ENCODE peak calls at places on chromosome 12, in seven cellular contexts. W is nephron progenitor cell, T is tibial nerve, U is fibroblast of pulmonary artery, Y is upper lobe of right lung, Z is uterus, E is neural progenitor cell. B is an unnamed sample.

GRCh38 chr12:54134850-54135249 is 53.9 kb downstream of the SMUG1 start:
- DNase-seq in T (no peak), W (no peak), Y (no peak), Z (no peak), E (no peak), U (no peak), B (peak; percentile 80)

GRCh38 chr12:109710279-109710746 is 3.3 kb upstream of the FAM222A start:
- DNase-seq in T (no peak), E (no peak), Z (no peak), Y (no peak), U (no peak), W (no peak), B (no peak)

GRCh38 chr12:41496009-41496408 is 307.9 kb downstream of the PDZRN4 start:
- DNase-seq in T (no peak), U (no peak), E (no peak), Y (no peak), W (no peak), Z (no peak), B (no peak)

GRCh38 chr12:53577941-53578352 is 48.2 kb downstream of the ATF7 start:
- DNase-seq in Z (no peak), W (no peak), T (no peak), Y (no peak), U (no peak), E (no peak), B (no peak)

GRCh38 chr12:111389635-111390034 is 16.1 kb upstream of the SH2B3 start:
- DNase-seq in E (no peak), W (no peak), Z (no peak), T (no peak), Y (no peak), U (no peak), B (no peak)

GRCh38 chr12:110798461-110798860 is 48.3 kb upstream of the CCDC63 start:
- DNase-seq in T (no peak), Y (no peak), Z (no peak), W (no peak), U (no peak), E (no peak), B (no peak)

GRCh38 chr12:94872671-94873367 is 130.7 kb downstream of the NDUFA12 start:
- DNase-seq in T (no peak), E (peak; percentile 44), U (no peak), W (peak; percentile 40), Y (no peak), Z (no peak), B (peak; percentile 79)

GRCh38 chr12:53480425-53481107 is 18.7 kb downstream of the MAP3K12 start:
- DNase-seq in W (no peak), T (no peak), Z (no peak), Y (no peak), U (no peak), E (no peak), B (no peak)

GRCh38 chr12:110858848-110859247 is 12.1 kb downstream of the CCDC63 start:
- DNase-seq in T (no peak), Y (no peak), W (no peak), E (peak; percentile 30), U (no peak), Z (no peak), B (no peak)

GRCh38 chr12:16844875-16845274 is 238.9 kb upstream of the LMO3 start:
- DNase-seq in U (no peak), T (no peak), W (no peak), Y (no peak), E (peak; percentile 28), Z (no peak), B (no peak)

GRCh38 chr12:98990648-98991047 is 345.6 kb downstream of the APAF1 start:
- DNase-seq in U (no peak), Y (no peak), Z (no peak), E (no peak), T (no peak), W (no peak), B (no peak)

GRCh38 chr12:38538319-38538718 is 221.7 kb downstream of the ALG10B start:
- DNase-seq in Z (no peak), W (no peak), Y (no peak), T (no peak), U (no peak), E (no peak), B (no peak)

GRCh38 chr12:42794811-42795210 is 205.3 kb upstream of the PRICKLE1 start:
- DNase-seq in U (no peak), T (no peak), E (no peak), W (no peak), Y (no peak), Z (no peak), B (no peak)

GRCh38 chr12:117377758-117378157 is 16.3 kb upstream of the NOS1 start:
- DNase-seq in Y (no peak), U (no peak), W (no peak), E (peak; percentile 31), T (no peak), Z (no peak), B (no peak)

GRCh38 chr12:1890119-1890703 is 28.2 kb downstream of the CACNA2D4 start:
- DNase-seq in W (no peak), Y (no peak), T (no peak), Z (no peak), U (no peak), E (no peak), B (no peak)

GRCh38 chr12:69916541-69917270 is 91.7 kb downstream of the MYRFL start:
- DNase-seq in T (no peak), W (no peak), E (no peak), Z (no peak), U (peak; percentile 30), Y (no peak), B (no peak)

GRCh38 chr12:34361721-34362316 is 339.5 kb downstream of the ALG10 start:
- DNase-seq in Z (no peak), W (no peak), Y (no peak), U (no peak), T (no peak), E (no peak), B (no peak)

GRCh38 chr12:29187756-29188155 is 38.7 kb downstream of the FAR2 start:
- DNase-seq in Y (no peak), U (peak; percentile 57), W (no peak), Z (no peak), T (no peak), E (no peak), B (no peak)

GRCh38 chr12:12379831-12380730 is 23.2 kb downstream of the BORCS5 start:
- DNase-seq in Y (no peak), T (no peak), W (no peak), E (no peak), U (no peak), Z (no peak), B (no peak)

GRCh38 chr12:97003276-97003675 is 96.2 kb downstream of the NEDD1 start:
- DNase-seq in T (no peak), U (no peak), E (no peak), W (no peak), Z (no peak), Y (no peak), B (no peak)

GRCh38 chr12:62760779-62761178 is 174.2 kb downstream of the PPM1H start:
- DNase-seq in T (no peak), E (no peak), Y (no peak), Z (no peak), W (no peak), U (peak; percentile 33), B (no peak)

GRCh38 chr12:39327965-39328364 is 115.0 kb downstream of the KIF21A start:
- DNase-seq in U (no peak), Z (no peak), W (no peak), T (no peak), Y (no peak), E (no peak), B (no peak)

GRCh38 chr12:20404576-20405346 is 36.4 kb downstream of the PDE3A start:
- DNase-seq in W (no peak), T (peak; percentile 24), Z (no peak), U (peak; percentile 70), Y (no peak), E (no peak), B (no peak)

GRCh38 chr12:76199808-76200207 is 115.3 kb upstream of the NAP1L1 start:
- DNase-seq in W (no peak), U (peak; percentile 69), Z (no peak), E (no peak), Y (no peak), T (no peak), B (no peak)

GRCh38 chr12:6334940-6335450 is 6.9 kb downstream of the TNFRSF1A start:
- DNase-seq in E (no peak), T (no peak), U (no peak), W (no peak), Z (peak; percentile 52), Y (no peak), B (peak; percentile 74)

GRCh38 chr12:7602287-7602686 is 63.4 kb downstream of the APOBEC1 start:
- DNase-seq in W (no peak), E (no peak), U (peak; percentile 0), Y (no peak), T (no peak), Z (no peak), B (no peak)

GRCh38 chr12:14260011-14260993 is 105.2 kb upstream of the ATF7IP start:
- DNase-seq in U (peak; percentile 94), W (peak; percentile 73), E (peak; percentile 93), T (peak; percentile 88), Z (peak; percentile 93), Y (peak; percentile 95), B (no peak)

DNA sequence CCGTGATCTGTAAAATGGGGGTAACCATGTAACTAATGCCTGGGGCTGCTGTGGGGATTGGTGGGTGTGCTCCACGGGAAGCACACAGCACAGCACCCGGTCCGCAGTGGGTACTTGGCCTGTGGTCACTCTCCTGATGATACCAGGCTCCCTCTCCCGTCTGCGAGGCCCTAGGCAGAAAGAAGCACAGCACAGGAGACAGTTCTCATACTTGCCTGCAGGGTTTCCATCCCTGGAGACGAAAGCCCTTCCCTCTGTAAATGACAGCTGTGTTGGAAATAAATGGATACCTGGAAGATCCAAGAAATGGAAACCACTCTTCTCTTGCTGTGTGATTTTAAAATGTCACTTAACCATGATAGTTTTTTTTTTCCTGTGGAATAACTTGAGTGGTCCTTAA is 7.9 kb upstream of the PRMT8 start:
- DNase-seq in Z (no peak), W (no peak), T (no peak), U (no peak), Y (no peak), E (no peak), B (no peak)
- TF ChIP-seq CTCF in Z (no peak), W (no peak), T (no peak), U (no peak), Y (no peak), E (no peak), B (no peak)

GRCh38 chr12:89421093-89421835 is 69.0 kb upstream of the DUSP6 start:
- DNase-seq in E (no peak), Z (no peak), U (no peak), Y (no peak), T (no peak), W (no peak), B (no peak)
- TF ChIP-seq CTCF in E (peak; percentile 28), Z (no peak), U (no peak), Y (peak; percentile 16), T (peak; percentile 18), W (peak; percentile 28), B (peak; percentile 32)

GRCh38 chr12:100229036-100229635 is 28.5 kb downstream of the ACTR6 start:
- DNase-seq in U (peak; percentile 29), E (no peak), Y (no peak), W (no peak), Z (no peak), T (no peak), B (no peak)
- TF ChIP-seq CTCF in U (peak; percentile 19), E (no peak), Y (no peak), W (no peak), Z (no peak), T (no peak), B (peak; percentile 59)

DNA sequence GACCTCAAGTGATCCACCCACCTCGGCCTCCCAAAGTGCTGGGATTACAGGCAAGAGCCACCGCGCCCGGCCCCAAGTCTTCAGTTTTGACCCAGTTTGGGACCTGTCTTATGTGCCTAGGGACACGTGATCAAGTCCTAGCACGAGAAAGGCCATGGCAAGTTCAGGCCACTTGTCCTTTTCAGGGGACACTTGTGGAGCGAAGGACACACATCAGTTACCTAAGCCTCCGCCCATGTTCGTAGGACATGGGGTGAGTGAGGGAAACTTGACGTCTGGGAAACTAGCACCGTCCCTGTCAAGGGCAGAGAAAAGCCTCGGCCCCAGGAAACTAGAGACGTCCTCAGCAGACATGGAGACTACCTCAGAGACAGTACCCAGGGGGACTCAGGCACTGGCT is 60.7 kb downstream of the KDM2B start:
- DNase-seq in U (no peak), E (no peak), W (no peak), Y (no peak), T (no peak), Z (no peak), B (no peak)
- TF ChIP-seq CTCF in U (no peak), E (no peak), W (no peak), Y (no peak), T (no peak), Z (no peak), B (no peak)

B was measured in chondrocyte.